ENCODE peak calls at places on chromosomes 5 and 9, in four cellular contexts. One of them, this sample, is unnamed.

GRCh38 chr5:81007637-81008027 is 47.5 kb downstream of the RASGRF2 start:
- DNase-seq in GM12878: no peak
- DNase-seq in PC-9: no peak
- DNase-seq in fibroblast of lung: no peak
- DNase-seq in this sample: no peak

GRCh38 chr9:108156270-108156998 is 666.9 kb upstream of the KLF4 start:
- DNase-seq in PC-9: peak
- DNase-seq in fibroblast of lung: peak
- DNase-seq in GM12878: no peak
- DNase-seq in this sample: peak

GRCh38 chr5:167217097-167217743 is 1074.2 kb upstream of the WWC1 start:
- DNase-seq in GM12878: no peak
- DNase-seq in fibroblast of lung: no peak
- DNase-seq in PC-9: no peak
- DNase-seq in this sample: no peak

GRCh38 chr9:116812231-116813028 is 125.3 kb downstream of the TRIM32 start:
- DNase-seq in PC-9: no peak
- DNase-seq in GM12878: no peak
- DNase-seq in fibroblast of lung: no peak
- DNase-seq in this sample: peak

GRCh38 chr9:128091144-128091543 is 23.1 kb downstream of the SLC25A25 start:
- DNase-seq in fibroblast of lung: peak
- DNase-seq in PC-9: no peak
- DNase-seq in GM12878: no peak
- DNase-seq in this sample: peak

GRCh38 chr9:21788752-21789151 is 13.7 kb upstream of the MTAP start:
- DNase-seq in GM12878: no peak
- DNase-seq in PC-9: no peak
- DNase-seq in fibroblast of lung: peak
- DNase-seq in this sample: no peak

GRCh38 chr9:136352682-136353081 is 10.9 kb downstream of the DNLZ start:
- DNase-seq in GM12878: no peak
- DNase-seq in PC-9: no peak
- DNase-seq in fibroblast of lung: no peak
- DNase-seq in this sample: no peak

GRCh38 chr5:179307931-179308471 is 37.3 kb downstream of the ADAMTS2 start:
- DNase-seq in GM12878: no peak
- DNase-seq in fibroblast of lung: no peak
- DNase-seq in PC-9: no peak
- DNase-seq in this sample: no peak

GRCh38 chr9:106693546-106693945 is 169.4 kb upstream of the ZNF462 start:
- DNase-seq in fibroblast of lung: no peak
- DNase-seq in PC-9: no peak
- DNase-seq in GM12878: no peak
- DNase-seq in this sample: no peak

GRCh38 chr5:165057156-165057555 is 1551.7 kb downstream of the MAT2B start:
- DNase-seq in PC-9: no peak
- DNase-seq in GM12878: no peak
- DNase-seq in fibroblast of lung: no peak
- DNase-seq in this sample: no peak

GRCh38 chr9:117725426-117725887 is 21.3 kb downstream of the TLR4 start:
- DNase-seq in fibroblast of lung: no peak
- DNase-seq in GM12878: no peak
- DNase-seq in PC-9: no peak
- DNase-seq in this sample: no peak

GRCh38 chr9:114403153-114403756 is 15.5 kb upstream of the AKNA start:
- DNase-seq in fibroblast of lung: no peak
- DNase-seq in GM12878: no peak
- DNase-seq in PC-9: no peak
- DNase-seq in this sample: no peak

GRCh38 chr5:133758641-133759040 is 146.3 kb upstream of the FSTL4 start:
- DNase-seq in PC-9: no peak
- DNase-seq in GM12878: no peak
- DNase-seq in fibroblast of lung: no peak
- DNase-seq in this sample: no peak

GRCh38 chr5:181044662-181045305 is 4.7 kb downstream of the BTNL9 start:
- DNase-seq in GM12878: no peak
- DNase-seq in fibroblast of lung: no peak
- DNase-seq in PC-9: no peak
- DNase-seq in this sample: no peak

GRCh38 chr5:39494099-39494498 is 69.3 kb upstream of the DAB2 start:
- DNase-seq in GM12878: no peak
- DNase-seq in fibroblast of lung: no peak
- DNase-seq in PC-9: no peak
- DNase-seq in this sample: no peak

GRCh38 chr5:138391859-138392386 is 39.4 kb downstream of the KDM3B start:
- DNase-seq in PC-9: no peak
- DNase-seq in GM12878: no peak
- DNase-seq in fibroblast of lung: no peak
- DNase-seq in this sample: peak

GRCh38 chr5:122704247-122705036 is 70.4 kb upstream of the SNX2 start:
- DNase-seq in fibroblast of lung: peak
- DNase-seq in GM12878: no peak
- DNase-seq in PC-9: no peak
- DNase-seq in this sample: peak

GRCh38 chr5:170159101-170159698 is 53.5 kb downstream of the FOXI1 start:
- DNase-seq in fibroblast of lung: peak
- DNase-seq in GM12878: no peak
- DNase-seq in PC-9: peak
- DNase-seq in this sample: peak

GRCh38 chr5:77390795-77391194 is 101.3 kb downstream of the WDR41 start:
- DNase-seq in fibroblast of lung: peak
- DNase-seq in GM12878: no peak
- DNase-seq in PC-9: no peak
- DNase-seq in this sample: peak

DNA sequence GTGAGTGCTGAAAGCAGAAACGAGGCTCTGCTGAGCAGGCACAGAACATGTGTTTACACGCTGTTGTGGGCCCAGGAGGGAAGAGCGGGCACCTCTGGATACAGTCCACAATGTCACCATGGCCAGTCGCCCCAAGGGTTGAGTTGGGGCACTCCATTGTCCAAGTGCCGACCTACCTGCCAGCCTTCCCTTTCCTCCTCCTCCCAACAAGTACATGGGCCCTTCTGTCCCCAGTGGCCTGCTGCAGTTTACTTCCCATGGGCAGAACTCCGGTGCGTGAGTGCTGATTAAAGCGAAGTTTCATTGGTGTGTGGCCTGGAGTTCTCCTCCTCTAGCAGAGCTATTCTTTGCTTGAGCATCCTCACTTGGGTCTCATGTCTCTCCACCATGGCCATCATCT is 50.4 kb downstream of the DCP2 start:
- DNase-seq in GM12878: no peak
- DNase-seq in PC-9: no peak
- DNase-seq in fibroblast of lung: no peak
- DNase-seq in this sample: no peak
- H3K4me2 ChIP-seq in GM12878: no peak
- H3K4me2 ChIP-seq in PC-9: no peak
- H3K4me2 ChIP-seq in fibroblast of lung: no peak
- H3K4me2 ChIP-seq in this sample: no peak

DNA sequence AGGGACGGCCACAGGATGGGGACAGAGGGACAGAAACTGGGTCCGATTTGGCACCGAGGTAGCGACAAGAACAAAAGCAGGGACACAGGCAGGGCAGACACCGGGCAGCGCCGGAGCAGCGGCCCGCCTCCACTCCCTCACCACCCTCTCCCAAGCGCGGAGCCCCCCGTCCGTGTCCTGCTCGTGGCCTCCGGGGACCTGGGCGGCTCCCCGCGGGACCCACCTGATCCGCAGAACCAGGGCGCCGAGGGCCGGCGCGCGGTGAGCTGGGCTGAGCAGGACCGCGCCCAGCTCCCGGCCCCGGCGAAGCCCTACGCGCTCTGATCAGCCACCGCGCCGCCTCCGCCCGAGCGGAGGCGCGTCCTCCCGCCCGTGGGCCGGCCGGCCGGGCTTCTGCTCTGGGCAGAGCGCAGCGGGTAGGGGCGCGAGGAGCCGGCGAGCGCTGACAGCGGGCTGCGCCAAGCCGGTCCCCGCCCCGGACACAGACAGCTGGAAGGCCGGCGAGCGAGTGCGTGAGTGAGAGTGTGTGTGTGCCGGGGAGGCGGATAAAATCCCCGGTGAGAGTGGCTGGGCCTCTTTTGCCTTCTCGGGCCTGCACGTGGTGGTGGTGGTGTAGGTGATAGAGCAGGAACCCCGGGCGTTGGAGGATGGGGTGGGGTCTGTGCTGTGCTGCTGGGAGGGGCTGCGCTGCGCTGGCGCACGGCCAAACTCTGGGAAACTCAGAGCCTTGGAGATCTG is at the start of gene GGTA1:
- DNase-seq in fibroblast of lung: peak
- DNase-seq in PC-9: peak
- DNase-seq in GM12878: no peak
- DNase-seq in this sample: peak
- TF ChIP-seq EZH2 in fibroblast of lung: no peak
- TF ChIP-seq EZH2 in PC-9: no peak
- TF ChIP-seq EZH2 in GM12878: peak
- TF ChIP-seq EZH2 in this sample: no peak

DNA sequence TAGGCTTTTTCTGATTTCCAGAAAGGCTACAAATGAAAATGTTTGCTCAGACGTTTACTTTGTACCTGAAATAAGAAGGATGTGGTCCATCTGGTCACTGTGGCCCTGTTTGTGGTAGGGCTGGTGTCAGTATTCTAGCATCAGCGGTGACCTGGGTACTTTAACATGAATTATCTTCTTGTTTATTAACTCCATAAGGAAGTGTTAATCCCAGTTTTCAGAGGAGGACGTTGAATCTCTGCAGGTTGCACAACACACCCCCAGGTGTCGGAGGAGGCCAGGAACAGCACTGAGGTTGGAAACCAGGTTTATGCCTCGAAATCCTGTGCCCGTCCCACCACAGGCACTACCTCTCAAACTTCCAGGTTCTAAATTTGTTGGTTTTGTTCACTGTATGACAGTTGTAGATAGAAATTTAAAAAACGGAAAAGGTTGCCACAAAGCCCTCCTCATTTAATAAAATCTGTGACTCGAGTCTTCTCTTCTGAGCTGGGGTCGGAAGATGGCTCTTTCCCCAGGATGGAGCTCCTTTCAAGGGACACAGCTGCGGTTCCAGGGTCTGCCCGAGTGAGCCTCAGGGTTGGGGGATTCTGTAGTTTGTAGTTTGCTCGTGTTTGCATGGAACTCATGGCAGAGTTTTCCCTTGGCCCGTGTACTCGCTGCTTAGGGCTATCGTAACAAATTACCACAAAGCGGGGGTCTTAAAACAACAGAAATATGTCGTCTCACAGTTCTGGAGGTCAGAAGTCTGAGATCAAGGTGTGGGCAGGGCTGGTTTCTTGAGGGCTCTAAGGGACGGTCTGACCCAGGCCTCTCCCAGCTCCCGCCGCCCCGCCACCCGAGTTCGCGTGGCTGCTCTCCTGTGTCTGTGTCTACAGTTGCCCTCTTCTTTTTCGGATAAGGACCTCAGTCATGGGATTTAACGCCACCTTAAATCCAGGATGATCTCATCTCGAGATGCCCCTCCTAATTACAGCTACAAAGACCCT is 13.7 kb upstream of the LPCAT1 start:
- DNase-seq in GM12878: no peak
- DNase-seq in fibroblast of lung: no peak
- DNase-seq in PC-9: no peak
- DNase-seq in this sample: no peak
- H3K4me2 ChIP-seq in GM12878: peak
- H3K4me2 ChIP-seq in fibroblast of lung: peak
- H3K4me2 ChIP-seq in PC-9: peak
- H3K4me2 ChIP-seq in this sample: no peak

DNA sequence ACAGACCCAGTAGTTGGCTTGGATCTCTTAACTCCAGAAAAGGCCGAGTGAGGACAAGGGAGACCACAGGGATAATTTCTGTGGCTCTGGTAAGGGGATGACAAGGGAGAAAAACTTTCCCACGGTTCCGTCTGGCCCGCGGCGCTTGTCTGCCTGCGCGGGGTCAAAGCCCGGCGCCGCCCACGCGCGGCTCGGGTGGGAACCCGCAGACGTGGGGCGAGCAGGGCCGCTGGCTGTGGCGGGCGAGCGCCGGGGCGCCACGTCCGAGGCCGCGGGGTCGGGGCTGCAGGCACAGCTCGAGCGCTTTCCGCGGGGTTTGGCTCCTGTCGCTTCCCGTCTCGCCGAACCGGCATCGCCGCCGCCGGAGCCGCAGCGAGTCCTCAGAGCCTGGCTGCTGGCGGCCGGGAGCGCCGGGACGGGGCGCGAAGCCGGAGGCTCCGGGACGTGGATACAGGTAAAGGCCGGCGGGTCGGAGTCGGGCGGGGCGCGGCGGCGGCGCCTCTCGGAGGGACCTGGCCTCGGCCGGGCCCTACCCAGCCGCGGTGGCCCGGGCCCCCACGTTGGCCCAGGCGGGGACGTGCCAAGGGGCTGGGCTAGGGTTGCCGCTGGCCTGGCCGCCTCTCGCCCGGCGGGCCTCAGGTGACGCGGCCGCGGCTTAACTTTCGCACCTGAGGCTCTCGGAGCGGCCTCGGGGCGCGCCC is at the start of gene RNF180:
- DNase-seq in fibroblast of lung: peak
- DNase-seq in GM12878: no peak
- DNase-seq in PC-9: no peak
- DNase-seq in this sample: peak
- TF ChIP-seq EZH2 in fibroblast of lung: no peak
- TF ChIP-seq EZH2 in GM12878: no peak
- TF ChIP-seq EZH2 in PC-9: no peak
- TF ChIP-seq EZH2 in this sample: no peak